ENCODE peak calls at places on chromosomes 6 and 20, in four cellular contexts. F is HepG2, P is K562, E is GM12878. N is an unnamed sample.
A peak's percentile ranks its signal among the peaks of the same experiment; 100 is the strongest.

GRCh38 chr20:59463541-59463940 is 140.8 kb upstream of the PHACTR3 start:
- DNase-seq in F (no peak), P (no peak), E (no peak), N (no peak)

GRCh38 chr20:6994452-6994851 is 227.0 kb downstream of the BMP2 start:
- DNase-seq in F (no peak), P (no peak), E (no peak), N (no peak)

GRCh38 chr20:25695532-25696383 is 895 bp downstream of the ZNF337 start:
- DNase-seq in F (no peak), P (no peak), E (no peak), N (no peak)

GRCh38 chr20:1323256-1323655 is 5.7 kb downstream of the SDCBP2 start:
- DNase-seq in F (no peak), P (no peak), E (no peak), N (no peak)

GRCh38 chr6:71402101-71402500 is 113.5 kb downstream of the OGFRL1 start:
- DNase-seq in F (no peak), P (no peak), E (no peak), N (no peak)

GRCh38 chr20:24670341-24670821 is 201.0 kb downstream of the SYNDIG1 start:
- DNase-seq in F (no peak), P (no peak), E (no peak), N (no peak)

GRCh38 chr6:11043552-11043960 is 549 bp downstream of the ELOVL2 start:
- DNase-seq in F (no peak), P (peak; percentile 13), E (no peak), N (peak; percentile 30)

GRCh38 chr20:25632940-25633790 is 9.4 kb upstream of the NANP start:
- DNase-seq in F (no peak), P (no peak), E (no peak), N (no peak)

GRCh38 chr6:106114492-106114891 is 28.4 kb downstream of the PRDM1 start:
- DNase-seq in F (no peak), P (no peak), E (peak; percentile 62), N (no peak)

GRCh38 chr6:35230950-35231349 is 17.2 kb downstream of the SCUBE3 start:
- DNase-seq in F (no peak), P (no peak), E (no peak), N (no peak)

GRCh38 chr6:40986871-40987270 is 52.1 kb downstream of the UNC5CL start:
- DNase-seq in F (no peak), P (no peak), E (no peak), N (no peak)

GRCh38 chr6:109236140-109237081 is 141.1 kb downstream of the CEP57L1 start:
- DNase-seq in F (peak; percentile 46), P (peak; percentile 43), E (no peak), N (no peak)

GRCh38 chr6:148144917-148145521 is 197.6 kb upstream of the SASH1 start:
- DNase-seq in F (peak; percentile 64), P (peak; percentile 71), E (no peak), N (peak; percentile 79)

GRCh38 chr20:34643919-34644318 is 33.0 kb downstream of the PIGU start:
- DNase-seq in F (no peak), P (no peak), E (no peak), N (no peak)

GRCh38 chr20:50292324-50293243 is 102.0 kb downstream of the CEBPB start:
- DNase-seq in F (peak; percentile 97), P (peak; percentile 99), E (no peak), N (no peak)

GRCh38 chr20:63625771-63626423 is 1.0 kb downstream of the GMEB2 start:
- DNase-seq in F (peak; percentile 57), P (peak; percentile 56), E (no peak), N (no peak)

GRCh38 chr6:30325150-30325872 is 1.4 kb upstream of the TRIM39 start:
- DNase-seq in F (peak; percentile 62), P (no peak), E (peak; percentile 23), N (peak; percentile 61)

GRCh38 chr6:169208011-169208410 is 45.6 kb downstream of the THBS2 start:
- DNase-seq in F (no peak), P (no peak), E (no peak), N (no peak)
- TF ChIP-seq FOXK2 in F (no peak), P (no peak), E (no peak), N (no peak)

DNA sequence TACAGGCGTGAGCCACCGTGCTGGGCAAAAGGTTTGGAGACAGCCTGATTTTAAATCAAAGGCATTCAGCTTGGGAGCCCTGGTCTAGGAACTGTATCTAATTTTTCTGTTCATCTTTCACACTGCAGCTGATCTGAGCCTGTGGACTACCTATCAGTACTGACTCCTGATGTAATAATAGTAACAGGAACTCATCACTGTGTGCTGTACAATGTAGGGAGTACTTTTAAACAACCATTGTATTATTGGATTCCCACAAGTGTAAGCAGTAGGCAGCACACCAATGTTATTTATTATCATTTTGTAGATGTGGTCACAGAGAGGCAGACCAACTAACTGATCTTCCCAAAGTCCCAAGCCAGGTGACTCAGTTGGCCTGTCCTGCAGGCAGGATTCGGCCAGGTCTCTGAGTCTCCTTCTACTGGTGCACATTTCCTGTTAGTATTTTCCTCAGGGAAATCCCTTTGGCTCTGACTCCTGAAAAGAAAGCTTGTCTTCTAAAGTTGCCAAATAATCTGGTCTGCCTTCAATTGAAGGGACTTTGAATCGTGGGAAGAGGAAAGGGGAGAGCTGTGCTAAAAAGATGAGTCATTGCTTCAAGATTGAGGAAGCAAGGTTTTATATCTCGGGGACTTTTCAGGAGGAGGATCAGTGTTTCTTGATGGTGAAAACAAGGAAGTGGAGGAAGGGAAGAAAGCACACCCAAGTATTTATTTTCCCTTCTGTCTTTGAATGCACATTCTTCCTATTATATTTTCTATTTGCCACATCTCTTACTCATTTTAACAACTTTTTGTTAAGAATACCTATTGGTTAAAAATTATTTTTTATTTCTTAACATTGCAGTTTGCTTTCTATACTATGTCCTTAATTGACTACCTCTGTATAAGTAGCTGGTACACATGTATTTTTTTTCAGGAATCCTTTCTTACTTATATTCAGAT is 14.6 kb upstream of the IFNGR1 start:
- DNase-seq in F (peak; percentile 58), P (no peak), E (no peak), N (no peak)
- TF ChIP-seq FOXK2 in F (no peak), P (peak; percentile 10), E (no peak), N (no peak)

GRCh38 chr6:77930382-77930781 is 277.5 kb downstream of the MEI4 start:
- DNase-seq in F (no peak), P (no peak), E (no peak), N (no peak)

GRCh38 chr6:77930945-77931344 is 278.1 kb downstream of the MEI4 start:
- DNase-seq in F (no peak), P (no peak), E (no peak), N (no peak)

DNA sequence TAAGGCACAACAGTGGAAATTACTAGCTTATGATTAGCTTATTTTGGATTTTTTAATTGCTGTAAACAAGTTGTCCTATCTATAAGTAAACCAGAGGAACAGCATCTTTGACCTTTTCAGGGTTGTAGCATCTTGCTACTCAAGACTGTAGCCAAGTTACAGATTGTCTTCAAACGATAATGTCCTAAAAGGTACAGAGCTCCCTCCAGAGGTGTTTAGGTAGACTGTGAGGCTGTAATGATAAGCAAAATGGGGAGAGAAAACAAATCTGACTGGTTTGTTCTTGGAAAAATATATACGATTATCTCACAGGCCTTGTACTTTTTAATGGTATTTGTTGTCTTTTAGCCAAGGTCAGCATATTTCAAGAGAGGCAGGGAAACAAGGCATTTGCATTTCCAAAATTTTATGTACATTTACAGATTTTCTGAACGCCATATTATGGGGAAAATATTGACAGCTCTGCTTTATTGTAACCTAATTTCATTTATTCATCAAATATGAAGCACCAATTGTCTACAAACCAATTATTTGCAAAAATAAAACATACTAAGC is 273.4 kb downstream of the MEI4 start:
- DNase-seq in F (peak; percentile 54), P (no peak), E (no peak), N (no peak)
- TF ChIP-seq FOXK2 in F (no peak), P (no peak), E (no peak), N (no peak)

GRCh38 chr6:68978411-68978810 is 343.3 kb downstream of the ADGRB3 start:
- DNase-seq in F (no peak), P (no peak), E (no peak), N (no peak)
- TF ChIP-seq FOXK2 in F (no peak), P (no peak), E (no peak), N (no peak)

N was measured in HEK293T.